ENCODE peak calls at places on chromosomes 5 and 9, in seven cellular contexts. One of them, this sample, is unnamed.

GRCh38 chr5:135120951-135121350 is 86.9 kb upstream of the PITX1 start:
- DNase-seq in IMR-90: no peak
- DNase-seq in CD8-positive, alpha-beta memory T cell: no peak
- DNase-seq in OCI-LY7: no peak
- DNase-seq in HL-60: no peak
- DNase-seq in tibial nerve: no peak
- DNase-seq in esophagus squamous epithelium: no peak
- DNase-seq in this sample: no peak

GRCh38 chr9:116032683-116033440 is 120.7 kb upstream of the PAPPA start:
- DNase-seq in OCI-LY7: no peak
- DNase-seq in tibial nerve: no peak
- DNase-seq in HL-60: no peak
- DNase-seq in esophagus squamous epithelium: no peak
- DNase-seq in CD8-positive, alpha-beta memory T cell: no peak
- DNase-seq in IMR-90: no peak
- DNase-seq in this sample: no peak

GRCh38 chr9:116686693-116687073 is 422 bp upstream of the TRIM32 start:
- DNase-seq in HL-60: no peak
- DNase-seq in esophagus squamous epithelium: no peak
- DNase-seq in OCI-LY7: no peak
- DNase-seq in tibial nerve: no peak
- DNase-seq in IMR-90: peak
- DNase-seq in CD8-positive, alpha-beta memory T cell: no peak
- DNase-seq in this sample: no peak

GRCh38 chr5:138369706-138370105 is 17.2 kb downstream of the KDM3B start:
- DNase-seq in esophagus squamous epithelium: no peak
- DNase-seq in HL-60: no peak
- DNase-seq in IMR-90: no peak
- DNase-seq in CD8-positive, alpha-beta memory T cell: no peak
- DNase-seq in OCI-LY7: no peak
- DNase-seq in tibial nerve: no peak
- DNase-seq in this sample: no peak

GRCh38 chr5:31023105-31023504 is 170.4 kb upstream of the CDH6 start:
- DNase-seq in tibial nerve: no peak
- DNase-seq in IMR-90: peak
- DNase-seq in CD8-positive, alpha-beta memory T cell: no peak
- DNase-seq in OCI-LY7: no peak
- DNase-seq in esophagus squamous epithelium: no peak
- DNase-seq in HL-60: no peak
- DNase-seq in this sample: peak

GRCh38 chr5:124395287-124395686 is 351.2 kb downstream of the ZNF608 start:
- DNase-seq in esophagus squamous epithelium: no peak
- DNase-seq in CD8-positive, alpha-beta memory T cell: no peak
- DNase-seq in HL-60: no peak
- DNase-seq in IMR-90: no peak
- DNase-seq in OCI-LY7: no peak
- DNase-seq in tibial nerve: no peak
- DNase-seq in this sample: no peak

GRCh38 chr5:108259306-108259705 is 122.6 kb downstream of the FBXL17 start:
- DNase-seq in esophagus squamous epithelium: no peak
- DNase-seq in HL-60: no peak
- DNase-seq in tibial nerve: no peak
- DNase-seq in IMR-90: peak
- DNase-seq in CD8-positive, alpha-beta memory T cell: no peak
- DNase-seq in OCI-LY7: no peak
- DNase-seq in this sample: peak

GRCh38 chr5:78221964-78222451 is 72.5 kb downstream of the AP3B1 start:
- DNase-seq in OCI-LY7: peak
- DNase-seq in CD8-positive, alpha-beta memory T cell: no peak
- DNase-seq in tibial nerve: no peak
- DNase-seq in IMR-90: peak
- DNase-seq in HL-60: no peak
- DNase-seq in esophagus squamous epithelium: no peak
- DNase-seq in this sample: no peak

GRCh38 chr9:38432922-38433510 is 8.8 kb upstream of the IGFBPL1 start:
- DNase-seq in tibial nerve: no peak
- DNase-seq in OCI-LY7: peak
- DNase-seq in HL-60: no peak
- DNase-seq in IMR-90: peak
- DNase-seq in esophagus squamous epithelium: no peak
- DNase-seq in CD8-positive, alpha-beta memory T cell: peak
- DNase-seq in this sample: peak

GRCh38 chr5:151694035-151694485 is 7.3 kb upstream of the SPARC start:
- DNase-seq in OCI-LY7: no peak
- DNase-seq in IMR-90: no peak
- DNase-seq in HL-60: no peak
- DNase-seq in tibial nerve: no peak
- DNase-seq in esophagus squamous epithelium: no peak
- DNase-seq in CD8-positive, alpha-beta memory T cell: no peak
- DNase-seq in this sample: no peak

GRCh38 chr9:126832440-126832839 is 27.6 kb downstream of the ZBTB43 start:
- DNase-seq in OCI-LY7: no peak
- DNase-seq in tibial nerve: no peak
- DNase-seq in esophagus squamous epithelium: no peak
- DNase-seq in CD8-positive, alpha-beta memory T cell: no peak
- DNase-seq in HL-60: no peak
- DNase-seq in IMR-90: no peak
- DNase-seq in this sample: no peak

GRCh38 chr5:86143837-86144236 is 473.9 kb upstream of the COX7C start:
- DNase-seq in OCI-LY7: no peak
- DNase-seq in tibial nerve: no peak
- DNase-seq in HL-60: no peak
- DNase-seq in IMR-90: no peak
- DNase-seq in esophagus squamous epithelium: no peak
- DNase-seq in CD8-positive, alpha-beta memory T cell: no peak
- DNase-seq in this sample: no peak

GRCh38 chr5:128579111-128579510 is 41.1 kb upstream of the FBN2 start:
- DNase-seq in IMR-90: peak
- DNase-seq in tibial nerve: no peak
- DNase-seq in OCI-LY7: no peak
- DNase-seq in CD8-positive, alpha-beta memory T cell: no peak
- DNase-seq in HL-60: no peak
- DNase-seq in esophagus squamous epithelium: no peak
- DNase-seq in this sample: no peak

GRCh38 chr9:130157079-130157478 is 15.1 kb upstream of the NCS1 start:
- DNase-seq in esophagus squamous epithelium: no peak
- DNase-seq in tibial nerve: no peak
- DNase-seq in CD8-positive, alpha-beta memory T cell: no peak
- DNase-seq in HL-60: no peak
- DNase-seq in IMR-90: no peak
- DNase-seq in OCI-LY7: no peak
- DNase-seq in this sample: no peak

GRCh38 chr5:159469496-159470370 is 139.4 kb upstream of the IL12B start:
- DNase-seq in tibial nerve: no peak
- DNase-seq in HL-60: no peak
- DNase-seq in OCI-LY7: no peak
- DNase-seq in IMR-90: no peak
- DNase-seq in esophagus squamous epithelium: no peak
- DNase-seq in CD8-positive, alpha-beta memory T cell: peak
- DNase-seq in this sample: no peak

GRCh38 chr5:151054713-151055112 is 26.1 kb downstream of the TNIP1 start:
- DNase-seq in esophagus squamous epithelium: no peak
- DNase-seq in tibial nerve: no peak
- DNase-seq in CD8-positive, alpha-beta memory T cell: no peak
- DNase-seq in IMR-90: no peak
- DNase-seq in OCI-LY7: no peak
- DNase-seq in HL-60: no peak
- DNase-seq in this sample: no peak

GRCh38 chr9:78298046-78298511 is 1.2 kb downstream of the PSAT1 start:
- DNase-seq in CD8-positive, alpha-beta memory T cell: no peak
- DNase-seq in HL-60: no peak
- DNase-seq in esophagus squamous epithelium: no peak
- DNase-seq in OCI-LY7: no peak
- DNase-seq in tibial nerve: no peak
- DNase-seq in IMR-90: no peak
- DNase-seq in this sample: no peak

GRCh38 chr5:67065697-67066096 is 130.9 kb downstream of the CD180 start:
- DNase-seq in tibial nerve: no peak
- DNase-seq in esophagus squamous epithelium: no peak
- DNase-seq in HL-60: no peak
- DNase-seq in OCI-LY7: no peak
- DNase-seq in CD8-positive, alpha-beta memory T cell: no peak
- DNase-seq in IMR-90: no peak
- DNase-seq in this sample: no peak

GRCh38 chr5:67061511-67061910 is 135.1 kb downstream of the CD180 start:
- DNase-seq in HL-60: no peak
- DNase-seq in esophagus squamous epithelium: no peak
- DNase-seq in IMR-90: no peak
- DNase-seq in CD8-positive, alpha-beta memory T cell: no peak
- DNase-seq in OCI-LY7: no peak
- DNase-seq in tibial nerve: no peak
- DNase-seq in this sample: no peak

GRCh38 chr5:67063791-67064190 is 132.8 kb downstream of the CD180 start:
- DNase-seq in CD8-positive, alpha-beta memory T cell: no peak
- DNase-seq in IMR-90: peak
- DNase-seq in tibial nerve: no peak
- DNase-seq in HL-60: no peak
- DNase-seq in OCI-LY7: no peak
- DNase-seq in esophagus squamous epithelium: no peak
- DNase-seq in this sample: peak

GRCh38 chr5:67065237-67065636 is 131.4 kb downstream of the CD180 start:
- DNase-seq in IMR-90: no peak
- DNase-seq in tibial nerve: no peak
- DNase-seq in OCI-LY7: no peak
- DNase-seq in esophagus squamous epithelium: no peak
- DNase-seq in CD8-positive, alpha-beta memory T cell: no peak
- DNase-seq in HL-60: no peak
- DNase-seq in this sample: no peak

DNA sequence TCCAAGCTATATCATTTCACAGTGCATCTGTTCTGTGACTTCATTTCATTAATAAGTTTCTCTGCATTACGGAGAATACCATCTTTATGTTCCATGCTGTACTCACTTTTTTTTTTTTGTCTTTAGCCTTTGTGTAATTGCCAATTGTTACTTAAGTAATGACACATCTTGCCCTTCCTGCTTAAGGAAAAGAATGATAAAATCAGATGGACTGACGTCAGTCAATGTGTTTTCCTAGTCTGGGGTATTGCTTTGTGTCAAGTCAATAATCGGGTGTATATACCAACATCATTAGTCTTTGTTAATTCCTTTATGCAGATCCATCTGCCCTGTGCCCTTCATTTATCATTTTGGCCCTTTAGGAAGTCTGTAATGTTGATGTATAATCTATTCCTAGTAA is 133.5 kb downstream of the CD180 start:
- DNase-seq in esophagus squamous epithelium: no peak
- DNase-seq in CD8-positive, alpha-beta memory T cell: no peak
- DNase-seq in OCI-LY7: no peak
- DNase-seq in IMR-90: no peak
- DNase-seq in tibial nerve: no peak
- DNase-seq in HL-60: no peak
- DNase-seq in this sample: no peak
- H3K27ac ChIP-seq in esophagus squamous epithelium: peak
- H3K27ac ChIP-seq in CD8-positive, alpha-beta memory T cell: no peak
- H3K27ac ChIP-seq in OCI-LY7: no peak
- H3K27ac ChIP-seq in IMR-90: no peak
- H3K27ac ChIP-seq in tibial nerve: no peak
- H3K27ac ChIP-seq in HL-60: no peak
- H3K27ac ChIP-seq in this sample: no peak

GRCh38 chr5:1881731-1882336 is 891 bp downstream of the IRX4 start:
- DNase-seq in HL-60: no peak
- DNase-seq in IMR-90: no peak
- DNase-seq in esophagus squamous epithelium: no peak
- DNase-seq in OCI-LY7: no peak
- DNase-seq in CD8-positive, alpha-beta memory T cell: no peak
- DNase-seq in tibial nerve: no peak
- DNase-seq in this sample: no peak

GRCh38 chr5:1883925-1884637 is 1.4 kb upstream of the IRX4 start:
- DNase-seq in HL-60: no peak
- DNase-seq in IMR-90: no peak
- DNase-seq in CD8-positive, alpha-beta memory T cell: no peak
- DNase-seq in esophagus squamous epithelium: no peak
- DNase-seq in tibial nerve: no peak
- DNase-seq in OCI-LY7: no peak
- DNase-seq in this sample: no peak

GRCh38 chr5:1882337-1883119 is at the start of gene IRX4:
- DNase-seq in esophagus squamous epithelium: no peak
- DNase-seq in IMR-90: peak
- DNase-seq in tibial nerve: no peak
- DNase-seq in OCI-LY7: no peak
- DNase-seq in CD8-positive, alpha-beta memory T cell: no peak
- DNase-seq in HL-60: no peak
- DNase-seq in this sample: no peak

GRCh38 chr5:1884638-1885475 is 2.1 kb upstream of the IRX4 start:
- DNase-seq in CD8-positive, alpha-beta memory T cell: no peak
- DNase-seq in HL-60: no peak
- DNase-seq in IMR-90: no peak
- DNase-seq in esophagus squamous epithelium: no peak
- DNase-seq in tibial nerve: no peak
- DNase-seq in OCI-LY7: no peak
- DNase-seq in this sample: no peak

DNA sequence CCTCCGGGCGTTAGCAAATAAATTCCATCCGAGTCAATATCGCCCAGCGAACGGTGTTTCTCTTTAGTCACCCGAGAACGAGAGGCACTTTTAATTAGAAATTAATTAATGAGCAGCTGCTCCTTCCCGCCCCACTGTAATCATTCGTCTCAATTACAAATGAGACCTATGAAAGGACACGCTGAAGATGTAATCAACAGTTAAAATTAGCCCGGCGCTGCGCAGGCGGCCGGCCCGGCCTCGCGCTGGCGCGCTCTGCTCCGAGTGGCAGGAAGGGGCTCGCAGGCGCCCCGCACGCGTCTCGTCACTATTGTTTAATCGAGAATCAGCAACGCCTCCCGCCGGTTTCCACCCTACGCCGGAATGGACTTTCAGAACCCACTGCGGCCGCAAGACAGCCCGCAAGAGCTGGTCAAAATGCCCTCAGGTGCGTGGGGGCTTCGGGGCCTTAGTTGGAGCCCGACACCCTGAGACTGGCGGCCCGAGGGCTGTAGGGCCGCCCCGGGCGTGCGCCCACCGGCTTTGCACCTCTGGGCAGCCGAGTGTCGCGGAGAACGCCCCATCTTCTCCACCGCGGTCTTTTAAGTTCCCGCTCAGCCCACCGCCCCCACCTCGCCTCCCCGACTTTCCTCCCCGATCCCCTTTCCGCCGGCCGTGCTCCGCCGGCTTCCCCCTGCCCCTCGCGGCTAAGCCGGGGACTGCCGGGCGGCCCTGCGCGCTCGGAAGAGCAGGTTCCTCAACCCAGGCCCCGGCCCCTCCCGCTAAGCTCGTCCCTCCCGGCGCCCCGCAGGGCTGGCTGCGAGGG is 597 bp upstream of the IRX4 start:
- DNase-seq in CD8-positive, alpha-beta memory T cell: no peak
- DNase-seq in IMR-90: no peak
- DNase-seq in OCI-LY7: no peak
- DNase-seq in tibial nerve: no peak
- DNase-seq in HL-60: no peak
- DNase-seq in esophagus squamous epithelium: no peak
- DNase-seq in this sample: no peak
- H3K4me3 ChIP-seq in CD8-positive, alpha-beta memory T cell: no peak
- H3K4me3 ChIP-seq in IMR-90: no peak
- H3K4me3 ChIP-seq in OCI-LY7: no peak
- H3K4me3 ChIP-seq in tibial nerve: no peak
- H3K4me3 ChIP-seq in HL-60: no peak
- H3K4me3 ChIP-seq in esophagus squamous epithelium: peak
- H3K4me3 ChIP-seq in this sample: no peak

GRCh38 chr5:132269635-132270344 is 12.3 kb downstream of the PDLIM4 start:
- DNase-seq in CD8-positive, alpha-beta memory T cell: no peak
- DNase-seq in tibial nerve: no peak
- DNase-seq in OCI-LY7: no peak
- DNase-seq in esophagus squamous epithelium: no peak
- DNase-seq in HL-60: no peak
- DNase-seq in IMR-90: no peak
- DNase-seq in this sample: no peak
- H3K27ac ChIP-seq in CD8-positive, alpha-beta memory T cell: no peak
- H3K27ac ChIP-seq in tibial nerve: peak
- H3K27ac ChIP-seq in OCI-LY7: no peak
- H3K27ac ChIP-seq in esophagus squamous epithelium: peak
- H3K27ac ChIP-seq in HL-60: no peak
- H3K27ac ChIP-seq in IMR-90: peak
- H3K27ac ChIP-seq in this sample: peak

GRCh38 chr9:124206391-124206790 is 51.4 kb upstream of the NEK6 start:
- DNase-seq in CD8-positive, alpha-beta memory T cell: no peak
- DNase-seq in HL-60: no peak
- DNase-seq in OCI-LY7: peak
- DNase-seq in IMR-90: no peak
- DNase-seq in esophagus squamous epithelium: no peak
- DNase-seq in tibial nerve: no peak
- DNase-seq in this sample: no peak
- H3K4me3 ChIP-seq in CD8-positive, alpha-beta memory T cell: no peak
- H3K4me3 ChIP-seq in HL-60: no peak
- H3K4me3 ChIP-seq in OCI-LY7: peak
- H3K4me3 ChIP-seq in IMR-90: no peak
- H3K4me3 ChIP-seq in esophagus squamous epithelium: no peak
- H3K4me3 ChIP-seq in tibial nerve: no peak
- H3K4me3 ChIP-seq in this sample: no peak

This sample was measured in AG04450.